ENCODE peak calls at places on chromosomes 11 and 22, in nine cellular contexts. P is left ventricle myocardium inferior, K is mammary epithelial cell, M is dorsolateral prefrontal cortex, Q is A549, R is ovary, F is epithelial cell of esophagus, X is foreskin fibroblast, W is heart right ventricle. C is an unnamed sample.

GRCh38 chr11:80379620-80380278 is 938.9 kb upstream of the TENM4 start:
- DNase-seq in P (no peak), K (no peak), M (no peak), Q (no peak), R (no peak), F (peak), X (no peak), W (no peak), C (no peak)

GRCh38 chr11:128701086-128701485 is 7.2 kb downstream of the FLI1 start:
- DNase-seq in P (no peak), K (no peak), M (no peak), Q (no peak), R (no peak), F (no peak), X (no peak), W (no peak), C (no peak)

GRCh38 chr11:117045196-117045595 is 53.0 kb downstream of the SIK3 start:
- DNase-seq in P (no peak), K (no peak), M (no peak), Q (no peak), R (no peak), F (peak), X (peak), W (no peak), C (peak)

GRCh38 chr11:19628018-19628417 is 84.6 kb upstream of the NAV2 start:
- DNase-seq in P (peak), K (peak), M (no peak), Q (no peak), R (peak), F (peak), X (peak), W (peak), C (no peak)

GRCh38 chr22:19961201-19961580 is 19.6 kb upstream of the TXNRD2 start:
- DNase-seq in P (no peak), K (no peak), M (no peak), Q (no peak), R (no peak), F (no peak), X (no peak), W (no peak), C (no peak)

GRCh38 chr11:96154802-96155520 is 188.0 kb downstream of the MAML2 start:
- DNase-seq in P (no peak), K (peak), M (no peak), Q (no peak), R (peak), F (peak), X (peak), W (no peak), C (no peak)

GRCh38 chr11:83037877-83038276 is 33.8 kb downstream of the RAB30 start:
- DNase-seq in P (no peak), K (no peak), M (no peak), Q (no peak), R (no peak), F (no peak), X (no peak), W (no peak), C (no peak)

GRCh38 chr11:77151804-77152513 is 23.9 kb downstream of the MYO7A start:
- DNase-seq in P (no peak), K (peak), M (no peak), Q (no peak), R (no peak), F (no peak), X (no peak), W (no peak), C (no peak)

GRCh38 chr11:118152552-118153471 is at the start of gene SCN4B:
- DNase-seq in P (peak), K (peak), M (peak), Q (peak), R (peak), F (peak), X (peak), W (peak), C (peak)

GRCh38 chr22:23875801-23876200 is 18.1 kb downstream of the SLC2A11 start:
- DNase-seq in P (no peak), K (no peak), M (no peak), Q (no peak), R (no peak), F (no peak), X (no peak), W (no peak), C (no peak)

GRCh38 chr11:116691779-116692178 is 81.0 kb downstream of the BUD13 start:
- DNase-seq in P (no peak), K (no peak), M (peak), Q (peak), R (peak), F (peak), X (peak), W (peak), C (peak)

GRCh38 chr11:43541993-43542392 is 138.5 kb upstream of the HSD17B12 start:
- DNase-seq in P (no peak), K (no peak), M (no peak), Q (no peak), R (peak), F (no peak), X (no peak), W (no peak), C (no peak)

GRCh38 chr11:45527898-45528297 is 137.5 kb downstream of the CHST1 start:
- DNase-seq in P (no peak), K (peak), M (no peak), Q (no peak), R (no peak), F (peak), X (no peak), W (no peak), C (no peak)

GRCh38 chr22:47710135-47710534 is 947.7 kb downstream of the TBC1D22A start:
- DNase-seq in P (no peak), K (no peak), M (no peak), Q (no peak), R (no peak), F (no peak), X (no peak), W (no peak), C (no peak)

GRCh38 chr11:100328626-100329340 is 358.3 kb upstream of the ARHGAP42 start:
- DNase-seq in P (no peak), K (peak), M (no peak), Q (no peak), R (no peak), F (peak), X (no peak), W (no peak), C (no peak)

GRCh38 chr11:70405679-70406395 is 7.5 kb downstream of the CTTN start:
- DNase-seq in P (no peak), K (no peak), M (no peak), Q (no peak), R (no peak), F (no peak), X (no peak), W (no peak), C (no peak)

GRCh38 chr11:77209663-77210062 is 81.6 kb downstream of the MYO7A start:
- DNase-seq in P (no peak), K (no peak), M (no peak), Q (no peak), R (no peak), F (no peak), X (no peak), W (no peak), C (no peak)

GRCh38 chr22:41585898-41586297 is 3.7 kb downstream of the PMM1 start:
- DNase-seq in P (no peak), K (no peak), M (no peak), Q (no peak), R (no peak), F (no peak), X (no peak), W (no peak), C (no peak)

GRCh38 chr11:105929381-105929955 is 92.6 kb downstream of the MSANTD4 start:
- DNase-seq in P (no peak), K (no peak), M (no peak), Q (no peak), R (no peak), F (peak), X (no peak), W (no peak), C (no peak)

GRCh38 chr11:34184505-34185015 is 79.1 kb downstream of the NAT10 start:
- DNase-seq in P (no peak), K (no peak), M (no peak), Q (no peak), R (no peak), F (no peak), X (no peak), W (no peak), C (no peak)

GRCh38 chr22:45888221-45889092 is 88.5 kb downstream of the WNT7B start:
- DNase-seq in P (no peak), K (no peak), M (no peak), Q (no peak), R (no peak), F (no peak), X (no peak), W (no peak), C (no peak)

GRCh38 chr22:28143206-28143605 is 224.2 kb upstream of the PITPNB start:
- DNase-seq in P (no peak), K (no peak), M (no peak), Q (no peak), R (no peak), F (no peak), X (no peak), W (no peak), C (no peak)

GRCh38 chr11:18203723-18204122 is 31.1 kb downstream of the MRGPRX4 start:
- DNase-seq in P (no peak), K (no peak), M (no peak), Q (peak), R (no peak), F (peak), X (peak), W (no peak), C (peak)

GRCh38 chr11:104073950-104074349 is 37.5 kb downstream of the DDI1 start:
- DNase-seq in P (no peak), K (peak), M (no peak), Q (peak), R (no peak), F (peak), X (no peak), W (no peak), C (no peak)

GRCh38 chr11:115591380-115591779 is 87.2 kb upstream of the CADM1 start:
- DNase-seq in P (no peak), K (no peak), M (no peak), Q (no peak), R (no peak), F (no peak), X (no peak), W (no peak), C (no peak)

GRCh38 chr11:100672483-100673038 is 14.5 kb upstream of the ARHGAP42 start:
- DNase-seq in P (no peak), K (no peak), M (no peak), Q (no peak), R (no peak), F (no peak), X (no peak), W (no peak), C (no peak)

GRCh38 chr11:35030716-35031213 is 108.2 kb upstream of the CD44 start:
- DNase-seq in P (peak), K (peak), M (no peak), Q (peak), R (no peak), F (peak), X (peak), W (peak), C (no peak)

GRCh38 chr11:31812392-31813241 is 1.5 kb upstream of the PAX6 start:
- DNase-seq in P (no peak), K (no peak), M (no peak), Q (no peak), R (no peak), F (no peak), X (no peak), W (no peak), C (peak)

GRCh38 chr22:31646186-31647019 is 15.6 kb downstream of the PISD start:
- DNase-seq in P (no peak), K (peak), M (no peak), Q (peak), R (no peak), F (peak), X (peak), W (no peak), C (no peak)

GRCh38 chr22:49930128-49930527 is 11.7 kb downstream of the CRELD2 start:
- DNase-seq in P (no peak), K (no peak), M (no peak), Q (no peak), R (no peak), F (no peak), X (no peak), W (no peak), C (no peak)

GRCh38 chr11:17923213-17923612 is 89.6 kb downstream of the SERGEF start:
- DNase-seq in P (peak), K (no peak), M (no peak), Q (no peak), R (no peak), F (no peak), X (no peak), W (peak), C (no peak)

GRCh38 chr22:19964701-19965386 is 23.2 kb upstream of the TXNRD2 start:
- DNase-seq in P (no peak), K (no peak), M (no peak), Q (no peak), R (no peak), F (no peak), X (no peak), W (no peak), C (no peak)

GRCh38 chr11:104410336-104410735 is 246.4 kb upstream of the PDGFD start:
- DNase-seq in P (no peak), K (no peak), M (no peak), Q (no peak), R (no peak), F (no peak), X (no peak), W (no peak), C (no peak)

GRCh38 chr11:102950622-102951081 is 4.9 kb downstream of the MMP13 start:
- DNase-seq in P (no peak), K (peak), M (no peak), Q (no peak), R (no peak), F (peak), X (peak), W (no peak), C (no peak)

GRCh38 chr22:44132724-44133123 is 48.0 kb upstream of the PARVG start:
- DNase-seq in P (no peak), K (no peak), M (peak), Q (no peak), R (no peak), F (no peak), X (no peak), W (no peak), C (no peak)

GRCh38 chr11:78226684-78227680 is 38.3 kb downstream of the USP35 start:
- DNase-seq in P (no peak), K (no peak), M (peak), Q (no peak), R (no peak), F (no peak), X (no peak), W (no peak), C (no peak)

GRCh38 chr22:33598821-33599220 is 321.5 kb downstream of the LARGE1 start:
- DNase-seq in P (no peak), K (no peak), M (no peak), Q (no peak), R (no peak), F (no peak), X (no peak), W (no peak), C (no peak)

GRCh38 chr22:33599596-33599995 is 320.7 kb downstream of the LARGE1 start:
- DNase-seq in P (no peak), K (no peak), M (no peak), Q (no peak), R (no peak), F (no peak), X (no peak), W (no peak), C (no peak)

GRCh38 chr22:33600595-33600994 is 319.7 kb downstream of the LARGE1 start:
- DNase-seq in P (no peak), K (no peak), M (no peak), Q (no peak), R (no peak), F (no peak), X (no peak), W (no peak), C (no peak)

GRCh38 chr22:33600113-33600512 is 320.2 kb downstream of the LARGE1 start:
- DNase-seq in P (no peak), K (no peak), M (no peak), Q (no peak), R (no peak), F (no peak), X (no peak), W (no peak), C (no peak)

GRCh38 chr22:33601062-33601461 is 319.2 kb downstream of the LARGE1 start:
- DNase-seq in P (no peak), K (no peak), M (no peak), Q (no peak), R (no peak), F (no peak), X (no peak), W (no peak), C (no peak)
- TF ChIP-seq CTCF in P (no peak), K (no peak), M (no peak), Q (no peak), R (no peak), F (no peak), X (no peak), W (no peak), C (no peak)

DNA sequence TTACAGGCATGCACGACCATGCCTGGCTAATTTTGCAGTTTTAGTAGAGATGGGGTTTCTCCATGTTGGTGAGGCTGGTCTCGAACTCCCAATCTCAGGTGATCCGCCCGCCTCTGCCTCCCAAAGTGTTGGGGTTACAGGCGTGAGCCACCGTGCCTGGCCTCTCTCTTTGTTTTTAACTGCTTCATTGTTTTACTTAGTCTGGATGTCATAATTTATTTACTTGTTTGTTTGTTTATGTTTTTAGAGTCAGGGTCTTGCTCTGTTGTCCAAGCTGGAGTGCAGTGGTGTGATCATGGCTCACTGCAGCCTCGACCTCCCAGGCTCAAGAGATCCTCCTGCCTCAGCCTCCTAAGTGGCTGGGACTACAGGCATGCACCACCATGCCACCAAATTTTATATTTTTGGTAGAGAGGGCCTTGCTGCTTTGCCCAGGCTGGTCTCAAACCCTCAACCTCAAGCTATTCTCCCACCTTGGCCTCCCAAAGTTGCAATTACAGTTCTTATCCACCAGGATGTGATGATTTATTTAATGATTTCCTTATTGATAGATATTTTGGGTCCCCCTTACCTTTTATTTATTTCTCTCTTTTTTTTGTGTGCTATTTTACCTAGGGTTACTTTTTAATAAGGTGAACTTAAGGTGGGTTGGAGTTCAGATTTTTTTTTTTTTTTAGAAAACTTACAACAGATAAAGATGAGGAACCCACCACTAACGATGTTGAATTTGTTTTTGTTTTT is 52.6 kb upstream of the ADA2 start:
- DNase-seq in P (no peak), K (no peak), M (no peak), Q (no peak), R (no peak), F (no peak), X (no peak), W (no peak), C (no peak)
- TF ChIP-seq CTCF in P (no peak), K (no peak), M (no peak), Q (no peak), R (no peak), F (no peak), X (no peak), W (no peak), C (no peak)

DNA sequence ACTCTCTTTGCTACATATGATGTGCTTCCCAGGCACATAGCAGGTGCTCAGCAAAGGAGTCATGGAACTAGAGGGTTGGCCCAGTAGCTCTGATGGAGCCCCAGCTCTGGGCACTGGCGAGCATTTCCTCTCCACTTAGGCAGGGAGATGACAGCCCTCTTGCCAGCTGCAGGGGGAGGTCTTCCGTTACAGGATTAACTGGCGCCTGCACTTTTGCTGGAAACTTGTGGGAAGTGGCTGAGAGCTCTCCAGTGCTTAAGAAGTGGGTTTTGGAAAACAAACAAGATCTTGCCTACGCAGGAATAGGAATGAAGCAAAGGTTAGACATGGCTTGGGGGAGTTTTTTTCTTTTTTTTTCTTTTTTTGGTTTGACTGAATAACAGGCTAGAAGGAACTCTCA is 75.5 kb downstream of the MICAL2 start:
- DNase-seq in P (no peak), K (no peak), M (no peak), Q (no peak), R (no peak), F (no peak), X (no peak), W (no peak), C (no peak)
- TF ChIP-seq CTCF in P (no peak), K (no peak), M (no peak), Q (no peak), R (no peak), F (no peak), X (no peak), W (peak), C (no peak)

GRCh38 chr22:21657361-21658118 is 8.3 kb upstream of the PPIL2 start:
- DNase-seq in P (peak), K (peak), M (peak), Q (peak), R (no peak), F (peak), X (peak), W (peak), C (peak)
- TF ChIP-seq CTCF in P (peak), K (no peak), M (no peak), Q (no peak), R (no peak), F (no peak), X (no peak), W (peak), C (no peak)

DNA sequence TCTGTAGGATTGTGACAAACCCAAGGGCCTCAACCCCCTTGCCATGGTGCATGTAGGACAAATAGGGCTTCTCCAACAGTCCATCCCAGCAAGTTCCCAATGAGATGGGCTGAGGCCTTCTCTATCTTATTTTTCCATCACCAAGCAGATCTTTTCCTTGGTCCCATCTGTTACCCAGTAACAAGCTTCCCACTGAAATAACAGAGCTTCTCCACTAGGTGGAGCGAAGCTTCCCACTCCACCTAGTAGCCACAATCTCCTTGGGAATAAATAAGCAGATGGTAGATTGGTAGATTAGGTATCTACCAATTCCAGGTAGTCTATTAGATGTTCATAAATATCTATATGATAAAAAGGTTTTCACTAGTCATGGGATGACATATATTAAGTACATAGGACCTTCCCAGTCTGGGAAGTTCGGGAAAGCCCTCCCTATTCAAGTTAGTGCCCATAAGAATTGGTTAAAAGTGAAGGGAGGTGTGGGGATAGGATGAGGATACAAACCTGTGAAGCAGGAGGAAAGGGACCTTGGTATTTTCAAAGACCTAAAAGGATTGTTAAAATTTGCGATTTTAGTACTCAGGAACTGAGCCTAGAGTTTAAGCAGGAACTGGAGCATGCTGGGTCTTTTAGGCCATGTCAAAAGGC is 5.9 kb upstream of the OR52L1 start:
- DNase-seq in P (no peak), K (peak), M (no peak), Q (peak), R (no peak), F (peak), X (no peak), W (no peak), C (no peak)
- TF ChIP-seq CTCF in P (peak), K (peak), M (peak), Q (peak), R (no peak), F (peak), X (peak), W (peak), C (peak)

DNA sequence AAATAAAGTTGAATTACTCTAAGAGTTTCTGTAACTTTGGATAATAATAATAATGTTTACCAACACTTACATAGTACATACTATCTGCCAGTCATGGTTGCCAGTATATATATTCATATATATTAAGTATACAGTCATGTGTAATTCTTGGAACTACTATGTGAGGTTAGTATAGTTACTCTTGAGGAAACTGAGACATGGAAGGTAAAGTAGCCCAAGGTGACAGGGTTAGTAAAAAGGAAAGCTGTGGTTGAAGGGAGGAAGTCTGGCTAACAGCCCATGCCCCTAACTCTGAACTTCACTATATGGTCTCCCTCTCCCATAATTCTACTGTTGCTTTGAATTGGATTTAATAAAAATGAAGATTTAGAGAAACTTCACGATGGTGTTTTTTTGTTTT is 24.9 kb downstream of the FDX1 start:
- DNase-seq in P (no peak), K (no peak), M (no peak), Q (no peak), R (no peak), F (no peak), X (no peak), W (no peak), C (no peak)
- TF ChIP-seq CTCF in P (no peak), K (no peak), M (no peak), Q (no peak), R (no peak), F (no peak), X (no peak), W (no peak), C (no peak)

C was measured in nephron progenitor cell.